ENCODE peak calls at places on chromosomes 3 and 15, in five cellular contexts. W is right cardiac atrium, R is NCI-H187, C is sciatic nerve, G is amniotic epithelial cell. B is an unnamed sample.

GRCh38 chr3:188180114-188180513 is 26.2 kb downstream of the LPP start:
- DNase-seq in W (no peak), R (no peak), C (no peak), G (no peak), B (no peak)

GRCh38 chr15:32838820-32839219 is 121.0 kb downstream of the GREM1 start:
- DNase-seq in W (no peak), R (no peak), C (no peak), G (peak), B (peak)

GRCh38 chr3:52533623-52534280 is at the start of gene NT5DC2:
- DNase-seq in W (peak), R (no peak), C (peak), G (peak), B (peak)

GRCh38 chr3:72665701-72666443 is 182.4 kb downstream of the SHQ1 start:
- DNase-seq in W (no peak), R (no peak), C (no peak), G (peak), B (no peak)

GRCh38 chr3:124774305-124774673 is 44.0 kb downstream of the UMPS start:
- DNase-seq in W (peak), R (no peak), C (no peak), G (peak), B (peak)

GRCh38 chr15:84736375-84736774 is 12.0 kb upstream of the ZNF592 start:
- DNase-seq in W (no peak), R (no peak), C (no peak), G (no peak), B (no peak)

GRCh38 chr3:70090322-70090913 is 90.9 kb downstream of the SAMMSON start:
- DNase-seq in W (no peak), R (no peak), C (no peak), G (peak), B (peak)

GRCh38 chr15:74365619-74366445 is 1.6 kb downstream of the CYP11A1 start:
- DNase-seq in W (peak), R (no peak), C (peak), G (peak), B (no peak)

GRCh38 chr15:99135194-99135593 is 30.3 kb downstream of the SYNM start:
- DNase-seq in W (no peak), R (no peak), C (no peak), G (no peak), B (no peak)

GRCh38 chr15:34366271-34367043 is 539 bp downstream of the LPCAT4 start:
- DNase-seq in W (peak), R (peak), C (peak), G (peak), B (peak)

GRCh38 chr15:59611277-59612260 is at the start of gene GCNT3:
- DNase-seq in W (no peak), R (no peak), C (no peak), G (peak), B (no peak)

B was measured in HTR-8/SVneo.